ENCODE peak calls at places on chromosome 20, in five cellular contexts. V is head of caudate nucleus, T is type B pancreatic cell, M is BE2C, W is hippocampal formation. Q is an unnamed sample.

GRCh38 chr20:53621482-53622246 is 28.0 kb upstream of the ZNF217 start:
- DNase-seq in M (peak; percentile 95), V (no peak), T (no peak), W (no peak), Q (no peak)

GRCh38 chr20:18056174-18057105 is 1.3 kb downstream of the OVOL2 start:
- DNase-seq in M (no peak), V (no peak), T (no peak), W (no peak), Q (no peak)

GRCh38 chr20:391041-391711 is 10.6 kb downstream of the TRIB3 start:
- DNase-seq in W (no peak), M (no peak), T (no peak), V (no peak), Q (no peak)

GRCh38 chr20:39897058-39897457 is 792.0 kb downstream of the MAFB start:
- DNase-seq in W (no peak), M (no peak), V (no peak), T (no peak), Q (no peak)

GRCh38 chr20:4633780-4634179 is 87.9 kb upstream of the PRND start:
- DNase-seq in T (no peak), W (no peak), V (no peak), M (no peak), Q (no peak)

GRCh38 chr20:49460916-49461315 is 21.6 kb downstream of the KCNB1 start:
- DNase-seq in T (no peak), V (no peak), M (no peak), W (no peak), Q (no peak)

GRCh38 chr20:22924036-22924737 is 110.9 kb upstream of the SSTR4 start:
- DNase-seq in W (no peak), V (no peak), M (no peak), T (no peak), Q (no peak)

GRCh38 chr20:44952731-44953130 is 7.5 kb downstream of the TOMM34 start:
- DNase-seq in W (no peak), T (no peak), V (no peak), M (no peak), Q (no peak)

GRCh38 chr20:64106435-64106961 is 867 bp downstream of the NPBWR2 start:
- DNase-seq in W (no peak), V (peak; percentile 8), T (no peak), M (no peak), Q (no peak)

GRCh38 chr20:17790308-17790707 is 90.5 kb downstream of the BANF2 start:
- DNase-seq in W (no peak), M (no peak), V (no peak), T (no peak), Q (no peak)

GRCh38 chr20:36386236-36386635 is 80.1 kb downstream of the DLGAP4 start:
- DNase-seq in M (no peak), W (no peak), V (no peak), T (no peak), Q (no peak)

GRCh38 chr20:50916257-50916656 is 15.0 kb downstream of the ADNP start:
- DNase-seq in V (no peak), M (peak; percentile 19), T (no peak), W (no peak), Q (no peak)

GRCh38 chr20:438581-439469 is 23.5 kb downstream of the TBC1D20 start:
- DNase-seq in V (no peak), T (no peak), W (no peak), M (no peak), Q (peak; percentile 56)

GRCh38 chr20:38878798-38879197 is 47.4 kb upstream of the FAM83D start:
- DNase-seq in M (no peak), T (no peak), W (no peak), V (no peak), Q (no peak)

GRCh38 chr20:50304883-50305635 is 114.4 kb downstream of the CEBPB start:
- DNase-seq in W (no peak), V (no peak), M (peak; percentile 90), T (no peak), Q (no peak)

GRCh38 chr20:63222541-63222940 is 6.6 kb upstream of the YTHDF1 start:
- DNase-seq in W (no peak), M (no peak), V (no peak), T (no peak), Q (no peak)

GRCh38 chr20:24828992-24829648 is 119.9 kb upstream of the CST7 start:
- DNase-seq in M (no peak), T (peak; percentile 58), V (no peak), W (no peak), Q (no peak)

GRCh38 chr20:63557481-63557891 is 3.5 kb downstream of the FNDC11 start:
- DNase-seq in T (no peak), V (no peak), W (no peak), M (no peak), Q (no peak)

GRCh38 chr20:37095108-37095608 is 639 bp downstream of the RBL1 start:
- DNase-seq in M (peak; percentile 16), T (no peak), W (no peak), V (peak; percentile 12), Q (peak; percentile 57)

GRCh38 chr20:46011631-46012482 is 3.1 kb downstream of the MMP9 start:
- DNase-seq in V (no peak), M (peak; percentile 99), W (no peak), T (no peak), Q (no peak)

GRCh38 chr20:5008743-5009142 is 7.4 kb upstream of the SLC23A2 start:
- DNase-seq in M (no peak), W (no peak), V (no peak), T (no peak), Q (no peak)

GRCh38 chr20:32404017-32404416 is 45.9 kb downstream of the ASXL1 start:
- DNase-seq in M (no peak), V (no peak), W (no peak), T (no peak), Q (no peak)

GRCh38 chr20:32509639-32510066 is 75.5 kb downstream of the NOL4L start:
- DNase-seq in W (no peak), T (no peak), M (no peak), V (no peak), Q (peak; percentile 56)

GRCh38 chr20:62740286-62741141 is 31.9 kb downstream of the NTSR1 start:
- DNase-seq in V (no peak), W (no peak), T (no peak), M (no peak), Q (peak; percentile 59)

GRCh38 chr20:31710423-31711250 is 12.0 kb downstream of the BCL2L1 start:
- DNase-seq in V (no peak), W (no peak), M (no peak), T (no peak), Q (no peak)

Q was measured in T-cell.